ENCODE peak calls at places on chromosomes 3 and 15, in seven cellular contexts. O is lower leg skin, J is OCI-LY7, T is neural crest cell, R is fibroblast of the aortic adventitia, V is psoas muscle, Z is hepatocyte. E is an unnamed sample.

GRCh38 chr15:82846621-82847020 is 37.2 kb downstream of the WHAMM start:
- DNase-seq in Z (no peak), J (no peak), O (peak), R (no peak), T (no peak), V (no peak), E (no peak)

GRCh38 chr3:73729969-73730440 is 105.3 kb upstream of the PDZRN3 start:
- DNase-seq in Z (peak), J (no peak), V (peak), O (no peak), R (no peak), T (no peak), E (no peak)

GRCh38 chr3:140748903-140749302 is 71.0 kb downstream of the TRIM42 start:
- DNase-seq in T (no peak), V (no peak), Z (no peak), O (peak), J (no peak), R (no peak), E (no peak)

GRCh38 chr15:90901799-90902655 is 1.1 kb upstream of the MAN2A2 start:
- DNase-seq in J (peak), V (peak), T (peak), O (peak), R (peak), Z (peak), E (peak)

GRCh38 chr3:121552379-121552778 is 6.6 kb upstream of the POLQ start:
- DNase-seq in O (no peak), V (no peak), T (no peak), R (no peak), J (no peak), Z (no peak), E (no peak)

GRCh38 chr15:59026207-59026606 is 38.7 kb downstream of the RNF111 start:
- DNase-seq in O (no peak), Z (no peak), V (no peak), T (no peak), J (no peak), R (no peak), E (no peak)

GRCh38 chr3:107690522-107691138 is 167.9 kb downstream of the BBX start:
- DNase-seq in J (peak), O (no peak), Z (peak), R (peak), T (no peak), V (no peak), E (peak)

GRCh38 chr15:70254186-70254974 is 156.7 kb upstream of the TLE3 start:
- DNase-seq in R (no peak), T (no peak), Z (no peak), V (peak), O (no peak), J (no peak), E (no peak)

GRCh38 chr3:170222647-170223541 is 670 bp downstream of the PRKCI start:
- DNase-seq in V (no peak), J (peak), Z (peak), O (no peak), R (peak), T (no peak), E (peak)

GRCh38 chr15:66907826-66908502 is 157.4 kb upstream of the SMAD3 start:
- DNase-seq in V (peak), Z (peak), J (peak), T (no peak), O (peak), R (peak), E (no peak)

GRCh38 chr15:37616215-37616614 is 318.2 kb upstream of the TMCO5A start:
- DNase-seq in O (no peak), Z (no peak), R (no peak), J (no peak), V (no peak), T (no peak), E (no peak)

GRCh38 chr3:53820756-53821580 is 25.3 kb downstream of the CHDH start:
- DNase-seq in T (no peak), J (no peak), O (peak), V (no peak), Z (no peak), R (no peak), E (no peak)

GRCh38 chr15:70235347-70235746 is 137.6 kb upstream of the TLE3 start:
- DNase-seq in Z (no peak), V (no peak), T (no peak), J (no peak), R (no peak), O (peak), E (no peak)

DNA sequence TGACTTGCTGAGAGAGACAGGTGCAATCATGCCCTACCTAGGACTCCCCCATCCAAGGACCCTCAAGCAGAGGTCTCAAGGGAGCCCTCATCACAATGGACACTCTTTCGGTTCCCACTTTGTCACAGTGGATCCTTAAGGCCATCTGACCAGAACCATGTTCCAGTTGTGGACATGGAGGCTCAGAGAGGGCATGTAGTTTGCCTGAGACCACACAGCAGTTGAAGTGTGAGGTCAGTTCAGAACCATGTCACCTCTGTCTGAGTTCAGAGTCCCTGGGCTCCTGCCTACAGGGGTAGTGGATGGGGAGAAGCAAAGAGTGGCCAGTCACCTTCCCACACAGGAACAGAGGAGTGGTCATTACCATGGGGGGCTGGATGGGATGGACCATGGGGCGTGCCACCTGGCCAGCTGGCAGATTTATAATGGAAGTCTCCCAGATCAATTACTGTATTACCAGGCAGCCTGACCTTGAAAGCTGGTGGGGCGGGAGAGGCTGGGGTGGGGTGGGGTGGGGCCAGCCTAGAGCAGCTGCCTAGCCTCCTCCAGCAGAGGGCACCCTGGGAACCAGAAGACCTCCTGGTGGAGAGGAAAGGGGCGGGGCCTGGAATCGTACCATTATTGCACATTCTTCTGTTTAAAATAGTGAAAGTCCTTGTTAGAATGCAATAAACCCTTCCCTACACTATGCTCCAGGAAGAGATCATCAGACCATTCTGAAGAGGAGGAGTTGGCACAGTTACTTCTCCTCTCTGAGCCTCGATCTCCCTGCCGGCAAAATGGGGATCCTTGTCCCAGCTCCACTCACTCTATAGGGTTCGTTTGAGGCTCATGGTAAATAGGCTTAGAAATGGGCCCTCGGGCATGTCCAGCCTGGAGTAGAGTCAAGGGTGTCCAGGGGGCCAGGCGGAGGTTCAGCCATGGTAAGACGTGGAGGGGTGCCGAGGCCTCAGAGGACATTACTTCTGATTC is 26.9 kb upstream of the LINGO1 start:
- DNase-seq in V (no peak), J (peak), O (no peak), R (peak), T (peak), Z (peak), E (peak)
- TF ChIP-seq CTCF in V (peak), J (peak), O (no peak), R (peak), T (peak), Z (peak), E (peak)

GRCh38 chr3:189229421-189229820 is 57.6 kb downstream of the TPRG1 start:
- DNase-seq in T (no peak), Z (peak), R (no peak), V (no peak), O (no peak), J (peak), E (no peak)
- TF ChIP-seq CTCF in T (no peak), Z (no peak), R (no peak), V (no peak), O (no peak), J (no peak), E (no peak)

GRCh38 chr15:101178414-101178813 is 73.4 kb downstream of the CHSY1 start:
- DNase-seq in V (no peak), R (no peak), T (no peak), J (no peak), O (no peak), Z (no peak), E (no peak)
- TF ChIP-seq CTCF in V (no peak), R (no peak), T (no peak), J (no peak), O (no peak), Z (no peak), E (no peak)

DNA sequence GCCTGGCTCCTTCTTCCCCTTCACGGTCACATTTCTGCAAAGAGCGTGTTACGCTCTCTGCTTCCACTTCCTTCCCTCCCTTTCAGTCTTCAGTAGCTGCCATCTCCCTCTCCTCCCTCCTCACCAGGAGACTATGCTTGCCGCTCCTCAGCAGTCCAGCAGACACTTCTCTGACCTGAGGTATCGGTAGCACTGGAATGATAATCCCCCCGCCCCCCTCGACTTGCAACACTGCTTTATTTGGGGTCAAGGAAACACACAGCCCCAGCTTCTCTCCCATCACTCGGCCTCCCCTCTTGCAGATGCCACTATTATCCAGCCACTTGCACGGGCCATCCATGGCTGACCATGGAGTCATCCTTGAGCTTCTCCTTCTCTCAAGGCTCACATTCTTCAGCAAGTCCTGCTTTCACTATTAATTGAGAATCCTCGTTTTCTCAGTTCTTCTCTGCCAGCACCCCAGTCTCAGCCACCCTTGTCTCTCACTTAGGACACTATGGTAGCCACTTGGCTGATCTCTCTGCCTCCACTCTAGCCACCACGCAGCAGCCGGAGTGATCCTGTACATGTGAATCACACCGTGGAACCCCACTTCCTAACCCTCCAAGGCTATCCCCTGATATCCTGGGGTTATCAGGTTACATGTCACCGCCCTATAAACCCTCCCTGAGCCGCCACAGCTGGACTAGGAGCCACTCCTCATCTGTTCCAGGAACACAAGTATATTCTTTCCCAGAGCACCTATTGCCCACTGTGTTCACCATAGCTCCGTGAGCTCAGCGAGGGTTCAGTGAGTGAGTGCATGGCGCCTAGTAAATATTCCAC is 960 bp upstream of the PARP14 start:
- DNase-seq in V (peak), Z (peak), O (no peak), R (peak), T (no peak), J (peak), E (no peak)
- TF ChIP-seq CTCF in V (no peak), Z (no peak), O (no peak), R (no peak), T (no peak), J (peak), E (no peak)

GRCh38 chr15:48112242-48112641 is 8.5 kb upstream of the SLC24A5 start:
- DNase-seq in O (no peak), V (no peak), Z (peak), R (peak), T (no peak), J (peak), E (no peak)
- TF ChIP-seq CTCF in O (no peak), V (peak), Z (peak), R (peak), T (peak), J (peak), E (peak)

DNA sequence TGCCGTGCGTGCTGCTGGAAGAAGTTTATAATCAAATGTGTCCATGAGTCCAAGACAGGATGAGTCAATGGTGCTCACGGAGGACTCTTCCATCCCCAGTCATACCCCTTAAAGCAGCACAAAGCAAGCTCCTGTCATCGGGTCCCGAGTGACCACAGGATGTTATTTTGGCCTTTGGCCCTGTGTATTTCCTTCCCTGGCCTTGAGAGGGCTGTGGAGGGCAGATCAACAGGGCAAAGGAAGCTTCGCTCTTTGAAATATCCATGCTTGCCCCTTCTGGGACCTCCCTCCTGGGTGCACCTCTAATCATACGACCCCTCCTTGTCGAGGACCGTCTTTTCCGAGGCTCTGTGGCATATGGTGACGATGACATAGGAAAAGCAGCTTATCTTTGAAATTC is 93.4 kb downstream of the SLCO3A1 start:
- DNase-seq in V (no peak), T (peak), Z (no peak), J (no peak), R (no peak), O (no peak), E (no peak)
- TF ChIP-seq CTCF in V (peak), T (no peak), Z (no peak), J (no peak), R (no peak), O (no peak), E (no peak)

GRCh38 chr3:129228891-129229585 is 20.4 kb upstream of the COPG1 start:
- DNase-seq in V (no peak), T (no peak), J (no peak), O (no peak), R (peak), Z (no peak), E (no peak)
- TF ChIP-seq CTCF in V (no peak), T (no peak), J (peak), O (no peak), R (no peak), Z (no peak), E (no peak)

E was measured in GM13977.